ENCODE peak calls at places on chromosomes 6 and 20, in eight cellular contexts. H is fibroblast of pulmonary artery; C is omental fat pad; Y is foreskin keratinocyte; M is CD4-positive, alpha-beta T cell; W is lower leg skin; Q is ELR; I is NCI-H2081. E is an unnamed sample.

GRCh38 chr20:52490715-52491430 is 299.3 kb upstream of the ZFP64 start:
- DNase-seq in Q (peak), I (no peak), M (no peak), H (peak), C (no peak), W (no peak), Y (peak), E (no peak)

GRCh38 chr20:19920388-19921138 is 96.6 kb upstream of the NAA20 start:
- DNase-seq in M (no peak), Y (no peak), I (no peak), W (no peak), Q (no peak), C (no peak), H (no peak), E (no peak)

GRCh38 chr6:104414723-104415122 is 445.0 kb downstream of the HACE1 start:
- DNase-seq in W (no peak), C (no peak), I (no peak), Q (no peak), M (no peak), H (no peak), Y (no peak), E (no peak)

GRCh38 chr20:4569092-4569491 is 152.6 kb upstream of the PRND start:
- DNase-seq in M (no peak), Q (no peak), C (no peak), I (no peak), H (no peak), Y (no peak), W (no peak), E (no peak)

GRCh38 chr6:13026557-13026956 is 301.8 kb downstream of the TBC1D7 start:
- DNase-seq in W (no peak), H (no peak), I (no peak), M (no peak), C (no peak), Y (no peak), Q (no peak), E (no peak)

GRCh38 chr6:13334953-13335352 is 6.6 kb upstream of the TBC1D7 start:
- DNase-seq in Y (no peak), Q (peak), C (no peak), W (no peak), H (peak), M (no peak), I (no peak), E (no peak)

GRCh38 chr6:42532038-42532669 is 31.7 kb upstream of the UBR2 start:
- DNase-seq in Y (peak), I (peak), H (peak), W (no peak), M (no peak), C (no peak), Q (peak), E (no peak)

GRCh38 chr6:7264041-7264440 is 49.0 kb downstream of the SSR1 start:
- DNase-seq in I (no peak), Q (no peak), M (no peak), Y (no peak), W (peak), H (no peak), C (no peak), E (no peak)

GRCh38 chr6:31474871-31475286 is 23.1 kb upstream of the MICB start:
- DNase-seq in H (no peak), Q (no peak), I (no peak), C (no peak), M (no peak), Y (no peak), W (no peak), E (no peak)

GRCh38 chr6:28537509-28538140 is 11.9 kb downstream of the GPX5 start:
- DNase-seq in C (no peak), M (no peak), H (no peak), Q (peak), W (no peak), Y (peak), I (no peak), E (no peak)

GRCh38 chr20:34525709-34526416 is 9.6 kb downstream of the DYNLRB1 start:
- DNase-seq in M (no peak), H (peak), Y (peak), C (peak), W (peak), Q (peak), I (no peak), E (peak)

E was measured in breast epithelium.